ENCODE peak calls at places on chromosomes 13 and 19, in four cellular contexts. V is neural progenitor cell, D is HL-60, H is epithelial cell of esophagus. L is an unnamed sample.

GRCh38 chr13:42807866-42808265 is 26.5 kb downstream of the FAM216B start:
- DNase-seq in V (no peak), D (no peak), H (peak), L (no peak)

GRCh38 chr13:48443442-48444208 is 30.7 kb upstream of the LPAR6 start:
- DNase-seq in V (no peak), D (no peak), H (no peak), L (no peak)

GRCh38 chr19:37227996-37228395 is 10.0 kb downstream of the ZNF383 start:
- DNase-seq in V (peak), D (no peak), H (peak), L (no peak)

GRCh38 chr19:5191091-5191490 is 149.5 kb downstream of the PTPRS start:
- DNase-seq in V (no peak), D (no peak), H (no peak), L (no peak)

GRCh38 chr13:42275098-42275471 is 3.1 kb downstream of the AKAP11 start:
- DNase-seq in V (no peak), D (no peak), H (no peak), L (no peak)

GRCh38 chr19:5394907-5395505 is 54.4 kb upstream of the PTPRS start:
- DNase-seq in V (peak), D (no peak), H (no peak), L (no peak)

GRCh38 chr19:8322638-8322997 is 1.3 kb downstream of the RPS28 start:
- DNase-seq in V (no peak), D (no peak), H (no peak), L (no peak)

GRCh38 chr19:17549088-17549740 is 6.2 kb upstream of the COLGALT1 start:
- DNase-seq in V (no peak), D (no peak), H (no peak), L (no peak)

GRCh38 chr13:30789360-30789862 is 54.1 kb downstream of the ALOX5AP start:
- DNase-seq in V (no peak), D (no peak), H (no peak), L (no peak)

GRCh38 chr13:104779311-104779710 is 1713.1 kb upstream of the SLC10A2 start:
- DNase-seq in V (peak), D (no peak), H (peak), L (peak)

GRCh38 chr19:54010474-54010873 is 19.0 kb downstream of the CACNG6 start:
- DNase-seq in V (no peak), D (no peak), H (no peak), L (no peak)

GRCh38 chr19:4456843-4457653 is 546 bp downstream of the UBXN6 start:
- DNase-seq in V (peak), D (peak), H (peak), L (no peak)

GRCh38 chr13:28268800-28269223 is 130.5 kb downstream of the PAN3 start:
- DNase-seq in V (no peak), D (peak), H (no peak), L (no peak)

GRCh38 chr13:24033527-24034302 is 126.8 kb upstream of the SPATA13 start:
- DNase-seq in V (no peak), D (no peak), H (no peak), L (peak)

GRCh38 chr19:53554804-53555203 is 16.9 kb downstream of the ZNF331 start:
- DNase-seq in V (no peak), D (no peak), H (no peak), L (no peak)

GRCh38 chr13:20685042-20685441 is 18.5 kb upstream of the IL17D start:
- DNase-seq in V (no peak), D (no peak), H (no peak), L (no peak)

GRCh38 chr19:19528721-19529490 is at the start of gene YJEFN3:
- DNase-seq in V (peak), D (no peak), H (no peak), L (no peak)

GRCh38 chr13:33615436-33615835 is 202.5 kb upstream of the RFC3 start:
- DNase-seq in V (no peak), D (no peak), H (no peak), L (no peak)

GRCh38 chr13:109693213-109693612 is 93.2 kb downstream of the IRS2 start:
- DNase-seq in V (no peak), D (no peak), H (no peak), L (no peak)

GRCh38 chr13:45473627-45474026 is 8.9 kb downstream of the COG3 start:
- DNase-seq in V (peak), D (no peak), H (no peak), L (no peak)

GRCh38 chr13:97978661-97979450 is 25.4 kb downstream of the IPO5 start:
- DNase-seq in V (peak), D (no peak), H (no peak), L (no peak)

GRCh38 chr19:29858000-29858596 is 46.3 kb downstream of the CCNE1 start:
- DNase-seq in V (peak), D (no peak), H (peak), L (no peak)

GRCh38 chr19:23305555-23305954 is 55.4 kb upstream of the ZNF724 start:
- DNase-seq in V (no peak), D (no peak), H (no peak), L (no peak)

GRCh38 chr19:1074512-1075283 is 7.7 kb downstream of the ARHGAP45 start:
- DNase-seq in V (no peak), D (no peak), H (no peak), L (no peak)

DNA sequence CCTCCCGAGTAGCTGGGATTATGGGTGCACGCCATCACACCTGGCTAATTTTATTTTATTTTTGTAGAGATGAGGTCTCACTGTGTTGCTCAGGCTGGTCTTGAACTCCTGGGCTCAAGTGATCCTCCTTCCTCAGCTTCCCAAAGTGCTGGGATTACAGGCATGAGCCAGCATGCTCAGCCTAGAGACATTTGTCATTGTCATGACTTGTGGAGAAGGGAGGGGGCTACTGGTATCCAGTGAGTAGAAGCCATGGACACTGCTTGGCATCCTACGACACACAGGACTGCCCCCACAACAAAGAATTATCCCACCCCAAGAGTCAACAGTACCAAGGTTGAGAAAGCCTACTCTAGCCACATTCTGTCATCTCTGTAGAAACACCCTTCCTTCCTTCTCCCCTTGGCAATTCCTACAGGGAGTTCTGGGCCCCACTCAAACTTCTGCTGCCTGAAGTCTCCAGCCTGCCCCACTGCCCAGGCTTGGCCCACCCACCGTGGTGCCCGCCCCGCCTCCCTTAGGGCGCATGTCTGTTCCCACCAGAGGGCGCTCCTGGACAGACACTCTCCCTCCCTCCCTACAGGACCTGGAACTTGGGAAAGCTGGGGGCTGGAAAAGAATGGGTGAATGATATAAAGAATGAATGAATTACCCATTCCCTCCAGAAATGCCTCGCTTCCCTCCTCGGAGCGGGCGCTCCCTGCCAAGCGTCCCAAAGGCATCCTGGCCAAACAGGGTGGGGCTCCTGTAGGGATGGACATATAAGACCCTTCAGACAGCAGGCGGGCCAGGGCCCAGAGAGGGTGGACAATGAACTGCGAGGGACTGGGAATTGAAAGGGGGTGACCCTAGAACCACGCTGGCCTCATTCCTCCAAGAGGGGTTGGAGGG is 5.5 kb upstream of the EMP3 start:
- DNase-seq in V (peak), D (peak), H (peak), L (no peak)
- TF ChIP-seq CTCF in V (peak), D (peak), H (peak), L (peak)

DNA sequence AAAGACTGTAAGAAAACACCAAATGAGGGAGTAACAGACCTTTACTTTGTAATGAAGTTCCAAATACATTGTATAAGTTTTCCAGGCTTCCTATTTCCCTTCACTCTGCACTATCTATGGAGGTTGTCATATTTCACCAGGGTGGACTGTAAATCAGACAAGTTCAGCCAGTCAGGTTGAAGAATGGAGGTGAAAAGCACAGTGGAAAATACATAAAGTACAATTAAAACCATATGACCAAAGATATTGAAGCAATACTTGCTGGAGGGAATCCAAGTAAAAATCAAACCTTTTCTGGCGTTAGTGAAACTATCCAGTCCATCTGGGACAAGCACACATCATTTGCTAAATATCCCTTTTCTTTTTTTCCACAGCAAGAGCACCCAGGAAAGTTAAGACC is 3.2 kb downstream of the LHFPL6 start:
- DNase-seq in V (no peak), D (no peak), H (no peak), L (no peak)
- H3K4me3 ChIP-seq in V (no peak), D (no peak), H (no peak), L (peak)

DNA sequence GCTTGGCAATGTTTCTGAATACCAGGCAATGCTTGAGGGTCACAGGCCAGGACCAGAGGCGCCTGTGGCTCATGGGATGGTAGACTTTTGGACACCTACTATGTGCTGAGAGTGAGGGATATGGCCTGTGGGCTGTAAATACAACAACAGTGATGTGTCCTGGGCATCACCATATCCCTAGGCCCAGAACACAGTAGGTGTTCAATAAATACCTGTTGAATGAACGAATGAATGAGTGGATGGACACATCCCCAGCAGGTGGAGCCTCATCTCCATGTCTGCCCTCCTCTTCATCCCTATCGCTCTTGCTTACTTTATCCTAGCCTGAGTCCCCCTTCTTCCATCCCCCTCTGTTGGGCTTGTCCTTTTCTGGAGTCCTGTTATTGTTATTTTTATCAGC is 16.5 kb upstream of the NANOS2 start:
- DNase-seq in V (no peak), D (no peak), H (no peak), L (no peak)
- TF ChIP-seq CTCF in V (no peak), D (no peak), H (no peak), L (no peak)

GRCh38 chr19:44752123-44752815 is 3.8 kb downstream of the BCL3 start:
- DNase-seq in V (no peak), D (no peak), H (no peak), L (no peak)
- H3K4me3 ChIP-seq in V (no peak), D (no peak), H (no peak), L (peak)

GRCh38 chr13:44257806-44258205 is 115.8 kb upstream of the SERP2 start:
- DNase-seq in V (no peak), D (no peak), H (no peak), L (no peak)
- TF ChIP-seq CTCF in V (no peak), D (no peak), H (no peak), L (no peak)

GRCh38 chr13:106709509-106709908 is 141.6 kb upstream of the ARGLU1 start:
- DNase-seq in V (no peak), D (no peak), H (no peak), L (no peak)
- H3K4me3 ChIP-seq in V (no peak), D (no peak), H (no peak), L (no peak)

L was measured in AG04449.